ENCODE peak calls at places on chromosome 6, in eight cellular contexts. F, L, G, R, P, V, Q and N are unnamed samples. For H3K36me3, the result is how much of the 10 kb centered on the place peaks cover.

GRCh38 chr6:51598171-51598570 is 489.2 kb downstream of the PKHD1 start:
- DNase-seq in F (no peak), L (no peak), G (no peak), R (no peak), P (no peak), V (no peak), Q (no peak), N (no peak)

GRCh38 chr6:149046822-149047246 is 270.7 kb upstream of the TAB2 start:
- DNase-seq in F (no peak), L (no peak), G (no peak), R (no peak), P (no peak), V (no peak), Q (no peak), N (no peak)

GRCh38 chr6:128327890-128328289 is 192.5 kb downstream of the PTPRK start:
- DNase-seq in F (no peak), L (peak), G (no peak), R (peak), P (no peak), V (no peak), Q (peak), N (no peak)

GRCh38 chr6:81842254-81842653 is 89.8 kb upstream of the TENT5A start:
- DNase-seq in F (no peak), L (no peak), G (no peak), R (no peak), P (no peak), V (no peak), Q (no peak), N (no peak)

GRCh38 chr6:90500458-90500857 is 86.4 kb downstream of the MAP3K7 start:
- DNase-seq in F (no peak), L (no peak), G (no peak), R (no peak), P (no peak), V (no peak), Q (no peak), N (peak)

GRCh38 chr6:103797738-103798137 is 1062.0 kb downstream of the HACE1 start:
- DNase-seq in F (no peak), L (no peak), G (no peak), R (no peak), P (no peak), V (no peak), Q (no peak), N (no peak)

GRCh38 chr6:34657037-34657306 is 39.6 kb downstream of the ILRUN start:
- DNase-seq in F (no peak), L (no peak), G (no peak), R (no peak), P (no peak), V (no peak), Q (no peak), N (no peak)

GRCh38 chr6:109183109-109183508 is 87.8 kb downstream of the CEP57L1 start:
- DNase-seq in F (no peak), L (no peak), G (no peak), R (no peak), P (no peak), V (no peak), Q (no peak), N (peak)

GRCh38 chr6:112691289-112691688 is 344.2 kb downstream of the RFPL4B start:
- DNase-seq in F (no peak), L (no peak), G (no peak), R (no peak), P (no peak), V (no peak), Q (no peak), N (no peak)

GRCh38 chr6:109039795-109040194 is 54.9 kb downstream of the SESN1 start:
- DNase-seq in F (no peak), L (no peak), G (no peak), R (peak), P (no peak), V (no peak), Q (peak), N (no peak)

GRCh38 chr6:105545947-105546710 is 143.2 kb upstream of the PREP start:
- DNase-seq in F (no peak), L (no peak), G (no peak), R (no peak), P (no peak), V (no peak), Q (no peak), N (no peak)

GRCh38 chr6:117536317-117536716 is 53.8 kb downstream of the DCBLD1 start:
- DNase-seq in F (no peak), L (no peak), G (no peak), R (peak), P (no peak), V (no peak), Q (no peak), N (no peak)

GRCh38 chr6:52538921-52539354 is 37.9 kb downstream of the TRAM2 start:
- DNase-seq in F (no peak), L (no peak), G (no peak), R (no peak), P (no peak), V (no peak), Q (no peak), N (no peak)

GRCh38 chr6:24858154-24858801 is 59.6 kb upstream of the ARMH2 start:
- DNase-seq in F (no peak), L (peak), G (no peak), R (no peak), P (no peak), V (no peak), Q (no peak), N (no peak)

GRCh38 chr6:89269981-89270380 is 45.1 kb downstream of the GABRR2 start:
- DNase-seq in F (no peak), L (no peak), G (no peak), R (no peak), P (no peak), V (no peak), Q (no peak), N (no peak)

GRCh38 chr6:72551470-72551869 is 70.4 kb upstream of the KCNQ5 start:
- DNase-seq in F (no peak), L (no peak), G (no peak), R (no peak), P (no peak), V (no peak), Q (no peak), N (no peak)

GRCh38 chr6:158057213-158057987 is 75.7 kb downstream of the SYNJ2 start:
- DNase-seq in F (no peak), L (no peak), G (no peak), R (no peak), P (no peak), V (no peak), Q (no peak), N (no peak)

GRCh38 chr6:15244605-15245360 is 1.1 kb upstream of the JARID2 start:
- DNase-seq in F (peak), L (peak), G (peak), R (peak), P (peak), V (peak), Q (peak), N (peak)

GRCh38 chr6:170290306-170291128 is at the start of gene DLL1:
- DNase-seq in F (peak), L (peak), G (peak), R (peak), P (no peak), V (peak), Q (peak), N (peak)

GRCh38 chr6:107488875-107489635 is 862 bp upstream of the SOBP start:
- DNase-seq in F (peak), L (no peak), G (peak), R (no peak), P (no peak), V (peak), Q (peak), N (peak)

GRCh38 chr6:29828471-29828797 is 809 bp downstream of the HLA-G start:
- DNase-seq in F (no peak), L (no peak), G (no peak), R (no peak), P (no peak), V (no peak), Q (no peak), N (peak)

GRCh38 chr6:5214570-5215052 is 46.1 kb downstream of the LYRM4 start:
- DNase-seq in F (peak), L (peak), G (peak), R (no peak), P (no peak), V (peak), Q (peak), N (peak)

GRCh38 chr6:134247271-134247833 is 70.6 kb downstream of the SGK1 start:
- DNase-seq in F (no peak), L (peak), G (no peak), R (no peak), P (no peak), V (no peak), Q (no peak), N (no peak)

GRCh38 chr6:157392927-157393666 is 12.1 kb downstream of the ZDHHC14 start:
- DNase-seq in F (no peak), L (peak), G (no peak), R (peak), P (no peak), V (no peak), Q (peak), N (no peak)

GRCh38 chr6:41939848-41940758 is 1.5 kb downstream of the CCND3 start:
- DNase-seq in F (peak), L (peak), G (peak), R (peak), P (no peak), V (no peak), Q (no peak), N (peak)

GRCh38 chr6:112912351-112913101 is 565.4 kb downstream of the RFPL4B start:
- DNase-seq in F (no peak), L (no peak), G (no peak), R (no peak), P (no peak), V (no peak), Q (no peak), N (peak)

GRCh38 chr6:98832282-98833100 is 1.9 kb upstream of the POU3F2 start:
- DNase-seq in F (no peak), L (no peak), G (no peak), R (no peak), P (no peak), V (no peak), Q (peak), N (peak)

GRCh38 chr6:88164061-88164460 is 2.1 kb downstream of the CNR1 start:
- DNase-seq in F (no peak), L (no peak), G (no peak), R (no peak), P (no peak), V (no peak), Q (no peak), N (no peak)
- H3K4me3 ChIP-seq in F (no peak), L (no peak), G (no peak), R (no peak), P (peak), V (no peak), Q (no peak), N (no peak)

DNA sequence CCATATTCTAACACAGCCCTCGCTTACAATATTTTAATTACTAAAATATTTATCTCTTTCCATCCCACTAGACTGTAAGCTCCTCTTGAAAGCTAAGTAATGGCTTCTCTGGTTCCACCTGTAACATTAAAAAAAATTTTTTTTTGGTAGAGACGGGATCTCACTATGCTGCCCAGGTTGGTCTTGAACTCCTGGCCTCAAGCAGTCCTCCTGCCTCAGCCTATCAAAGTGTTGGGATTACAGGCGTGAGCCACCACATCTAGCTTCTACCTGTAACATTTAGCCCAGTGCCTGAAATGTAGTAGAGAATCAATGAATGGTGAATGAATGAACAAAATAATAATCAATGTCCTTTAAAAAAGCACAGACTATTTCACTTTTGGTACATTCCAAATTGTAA is 28.8 kb downstream of the DEK start:
- DNase-seq in F (no peak), L (no peak), G (no peak), R (no peak), P (no peak), V (no peak), Q (no peak), N (no peak)
- H3K36me3 ChIP-seq in F (half or more), L (under half), G (half or more), R (under half), P (half or more), V (under half), Q (under half), N (under half)

GRCh38 chr6:166997768-166998255 is 1.4 kb upstream of the CEP43 start:
- DNase-seq in F (peak), L (peak), G (peak), R (peak), P (no peak), V (peak), Q (peak), N (peak)
- H3K4me3 ChIP-seq in F (peak), L (peak), G (peak), R (peak), P (peak), V (peak), Q (peak), N (peak)

DNA sequence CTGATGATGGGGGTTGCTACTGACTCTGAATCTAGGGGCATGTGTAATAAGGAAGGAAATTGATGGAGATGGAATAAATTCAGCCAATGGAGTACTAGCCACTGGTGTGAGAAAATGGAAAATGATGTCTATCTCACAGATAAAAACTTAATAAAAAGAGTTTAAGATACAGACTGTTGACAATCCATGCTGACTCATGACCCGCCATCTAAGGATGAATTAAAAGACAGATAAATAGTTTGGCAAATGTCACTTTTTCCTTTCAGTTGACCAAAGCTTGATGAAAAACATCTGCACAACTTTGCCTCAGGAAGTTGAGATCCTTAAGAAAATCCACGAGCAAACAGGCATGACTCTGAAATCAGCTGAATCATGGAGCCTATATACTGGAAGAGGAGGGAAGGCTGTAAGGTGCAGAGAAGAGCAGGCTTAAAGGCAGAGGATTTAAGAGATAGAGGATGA is 82.6 kb upstream of the BMP5 start:
- DNase-seq in F (no peak), L (no peak), G (no peak), R (no peak), P (no peak), V (no peak), Q (no peak), N (no peak)
- H3K36me3 ChIP-seq in F (under half), L (under half), G (under half), R (under half), P (under half), V (under half), Q (under half), N (under half)

GRCh38 chr6:18958146-18958545 is 571.0 kb downstream of the RNF144B start:
- DNase-seq in F (no peak), L (no peak), G (no peak), R (no peak), P (no peak), V (no peak), Q (no peak), N (no peak)
- H3K4me3 ChIP-seq in F (no peak), L (no peak), G (no peak), R (no peak), P (no peak), V (no peak), Q (no peak), N (no peak)

DNA sequence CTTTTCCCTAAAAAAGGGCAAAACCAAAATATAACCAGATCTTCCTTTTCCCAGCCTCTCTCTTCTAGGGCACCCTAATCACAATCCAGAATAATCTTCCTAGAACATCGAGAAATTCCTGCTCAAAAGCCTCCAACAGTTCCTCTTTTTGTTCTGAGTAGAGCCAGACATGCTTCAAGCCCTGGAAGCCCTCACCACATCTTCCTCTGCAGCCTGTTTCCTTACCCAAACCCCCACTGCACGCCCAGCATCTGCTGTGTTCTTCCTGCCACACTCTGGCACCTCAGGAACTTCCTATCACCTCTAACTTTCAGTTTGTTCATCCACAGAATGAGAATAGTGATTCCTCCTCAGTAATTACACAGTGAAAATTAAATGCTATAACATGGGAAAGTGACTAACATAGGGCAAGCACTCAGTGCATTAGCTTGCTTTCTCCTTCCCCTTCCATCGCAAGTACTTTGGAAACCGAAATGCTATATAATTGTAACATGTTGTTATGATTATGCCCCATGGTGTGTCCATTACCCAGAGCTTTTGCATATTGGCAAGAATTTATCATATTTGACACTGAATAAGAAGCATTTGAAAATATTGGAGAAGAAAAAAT is 26.3 kb downstream of the C6orf89 start:
- DNase-seq in F (no peak), L (no peak), G (no peak), R (no peak), P (no peak), V (no peak), Q (no peak), N (no peak)
- H3K36me3 ChIP-seq in F (under half), L (under half), G (half or more), R (under half), P (under half), V (under half), Q (under half), N (under half)

GRCh38 chr6:26184492-26184891 is 97.3 kb downstream of the HFE start:
- DNase-seq in F (no peak), L (no peak), G (no peak), R (no peak), P (no peak), V (no peak), Q (no peak), N (no peak)
- H3K4me3 ChIP-seq in F (peak), L (no peak), G (no peak), R (peak), P (peak), V (peak), Q (peak), N (peak)

DNA sequence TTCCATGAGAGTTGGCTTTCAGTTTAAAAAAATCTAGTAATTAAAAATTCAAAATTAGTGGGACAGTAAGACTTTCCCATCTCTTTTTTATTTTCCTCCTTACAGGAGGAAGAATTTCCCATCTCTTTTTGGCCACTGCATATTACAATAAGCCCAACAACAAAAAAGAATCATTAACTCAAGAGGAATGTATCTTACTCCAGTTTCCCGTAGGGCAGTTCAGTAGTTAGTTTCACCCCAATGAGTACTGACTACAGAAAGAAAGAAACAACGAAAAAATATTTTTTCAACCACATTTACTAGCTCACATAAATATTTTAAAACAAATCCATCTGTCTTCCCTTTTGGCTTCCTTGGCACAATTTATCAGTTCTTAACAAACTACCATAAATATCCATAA is 14.9 kb upstream of the BLOC1S5 start:
- DNase-seq in F (no peak), L (no peak), G (no peak), R (no peak), P (no peak), V (no peak), Q (no peak), N (no peak)
- H3K36me3 ChIP-seq in F (under half), L (under half), G (under half), R (under half), P (under half), V (under half), Q (under half), N (under half)